ENCODE peak calls at places on chromosomes 11 and 22, in nine cellular contexts. K is CD8-positive, alpha-beta T cell; G is colonic mucosa; B is K562; Q is AG09309; N is choroid plexus epithelial cell; L is kidney; W is fibroblast of mammary gland; Y is GM12865. U is an unnamed sample.

GRCh38 chr11:119493712-119494111 is 70.7 kb upstream of the THY1 start:
- DNase-seq in Y (peak; percentile 33), N (peak; percentile 39), B (peak; percentile 70), K (no peak), G (peak; percentile 30), L (no peak), Q (no peak), W (no peak), U (no peak)

GRCh38 chr11:33658195-33658900 is 42.3 kb downstream of the C11orf91 start:
- DNase-seq in Q (no peak), B (no peak), Y (no peak), K (no peak), N (no peak), L (no peak), G (no peak), W (no peak), U (no peak)

GRCh38 chr22:23772315-23773246 is at the start of gene MMP11:
- DNase-seq in Y (peak; percentile 58), G (peak; percentile 81), Q (no peak), N (no peak), W (no peak), L (peak; percentile 91), K (no peak), B (peak; percentile 83), U (no peak)

GRCh38 chr11:12524865-12525264 is 147.5 kb downstream of the PARVA start:
- DNase-seq in B (no peak), L (no peak), Q (no peak), N (no peak), W (no peak), G (no peak), Y (no peak), K (no peak), U (no peak)

GRCh38 chr22:23110922-23111527 is 30.8 kb downstream of the RSPH14 start:
- DNase-seq in Y (no peak), Q (no peak), L (no peak), N (no peak), W (no peak), K (no peak), G (no peak), B (peak; percentile 60), U (no peak)

GRCh38 chr22:36722055-36722454 is 18.5 kb upstream of the CACNG2 start:
- DNase-seq in N (no peak), Q (no peak), K (no peak), B (no peak), W (no peak), Y (no peak), G (no peak), L (no peak), U (no peak)

GRCh38 chr11:65121447-65121864 is 478 bp downstream of the FAU start:
- DNase-seq in L (peak; percentile 70), G (no peak), B (peak; percentile 29), Q (no peak), N (no peak), W (no peak), K (no peak), Y (no peak), U (no peak)

GRCh38 chr11:11586465-11586864 is 35.3 kb downstream of the GALNT18 start:
- DNase-seq in Y (no peak), W (no peak), L (no peak), G (no peak), Q (no peak), B (no peak), K (no peak), N (no peak), U (no peak)

GRCh38 chr11:93000511-93001476 is 31.3 kb downstream of the MTNR1B start:
- DNase-seq in B (no peak), G (no peak), L (no peak), Q (peak; percentile 56), W (peak; percentile 79), K (no peak), N (peak; percentile 74), Y (no peak), U (no peak)

GRCh38 chr11:8065031-8065430 is 16.0 kb upstream of the TUB start:
- DNase-seq in K (no peak), W (no peak), L (no peak), N (no peak), G (no peak), B (no peak), Q (no peak), Y (no peak), U (no peak)

GRCh38 chr11:103596323-103596722 is 440.1 kb upstream of the DDI1 start:
- DNase-seq in K (no peak), B (no peak), N (no peak), G (no peak), W (no peak), Y (no peak), Q (no peak), L (no peak), U (no peak)

GRCh38 chr22:41256898-41257260 is 16.1 kb upstream of the CHADL start:
- DNase-seq in B (no peak), L (no peak), G (no peak), N (peak; percentile 94), Q (no peak), Y (no peak), K (no peak), W (no peak), U (no peak)

GRCh38 chr11:122981388-122982264 is at the start of gene BSX:
- DNase-seq in B (peak; percentile 75), Q (no peak), L (peak; percentile 80), G (peak; percentile 38), Y (peak; percentile 35), N (peak; percentile 48), W (peak; percentile 27), K (peak; percentile 25), U (no peak)

GRCh38 chr11:20156876-20157613 is 3.2 kb downstream of the DBX1 start:
- DNase-seq in N (no peak), Q (no peak), W (no peak), L (no peak), Y (peak; percentile 39), G (no peak), K (no peak), B (no peak), U (no peak)

GRCh38 chr11:15073361-15074205 is at the start of gene CALCB:
- DNase-seq in L (peak; percentile 82), B (no peak), K (no peak), G (no peak), Q (no peak), Y (no peak), N (no peak), W (peak; percentile 32), U (no peak)

GRCh38 chr11:79344765-79345164 is 96.1 kb downstream of the TENM4 start:
- DNase-seq in B (no peak), K (no peak), Q (no peak), N (no peak), L (no peak), Y (no peak), G (no peak), W (no peak), U (no peak)

GRCh38 chr11:68043349-68044144 is 4.7 kb downstream of the TCIRG1 start:
- DNase-seq in L (peak; percentile 80), Y (no peak), K (no peak), Q (no peak), W (peak; percentile 88), N (peak; percentile 93), B (peak; percentile 93), G (no peak), U (no peak)

GRCh38 chr11:118157186-118157895 is 4.7 kb upstream of the SCN4B start:
- DNase-seq in Q (no peak), G (no peak), L (no peak), K (no peak), B (no peak), Y (no peak), W (no peak), N (no peak), U (no peak)
- H3K4me3 ChIP-seq in Q (no peak overlapping the region), G (no peak overlapping the region), L (no peak overlapping the region), K (no peak overlapping the region), B (no peak overlapping the region), Y (no peak overlapping the region), W (no peak overlapping the region), N (no peak overlapping the region), U (no peak overlapping the region)

DNA sequence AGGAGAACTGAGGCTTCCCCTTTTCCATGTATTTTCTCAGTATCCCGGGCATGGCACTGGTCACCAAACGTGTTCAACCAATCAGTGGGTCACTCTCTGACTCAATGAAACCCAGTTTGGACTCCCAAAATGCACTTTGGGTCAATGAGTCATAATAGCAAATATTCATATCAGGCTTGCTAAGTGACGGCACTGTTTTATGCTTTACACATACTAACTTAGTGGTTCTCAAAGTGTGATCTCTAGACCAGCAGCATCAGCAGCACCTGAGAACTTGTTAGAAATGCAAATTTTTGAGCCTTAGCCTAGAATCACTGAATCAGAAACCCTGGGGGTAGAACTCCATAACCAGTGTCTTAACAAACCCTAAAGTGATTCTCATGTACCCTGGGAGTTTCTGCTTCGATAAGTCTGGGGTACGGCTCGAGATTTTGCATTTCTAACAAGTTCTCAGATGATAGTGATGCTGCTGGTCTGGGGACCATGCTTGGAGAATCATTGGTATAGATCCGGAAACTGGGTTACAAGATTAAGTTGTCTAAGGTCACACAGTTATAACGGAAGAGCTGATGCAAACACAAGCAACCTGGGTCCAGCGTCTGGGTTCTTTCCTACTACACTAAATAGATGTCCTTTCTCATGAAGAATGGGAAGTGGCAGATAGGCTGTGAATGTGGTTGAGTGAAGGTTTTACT is 35.6 kb downstream of the ETS1 start:
- DNase-seq in K (no peak), G (no peak), N (no peak), B (no peak), L (no peak), Q (no peak), Y (peak; percentile 98), W (peak; percentile 10), U (no peak)
- TF ChIP-seq CTCF in K (no peak), G (no peak), N (no peak), B (no peak), L (no peak), Q (no peak), Y (no peak), W (no peak), U (no peak)

DNA sequence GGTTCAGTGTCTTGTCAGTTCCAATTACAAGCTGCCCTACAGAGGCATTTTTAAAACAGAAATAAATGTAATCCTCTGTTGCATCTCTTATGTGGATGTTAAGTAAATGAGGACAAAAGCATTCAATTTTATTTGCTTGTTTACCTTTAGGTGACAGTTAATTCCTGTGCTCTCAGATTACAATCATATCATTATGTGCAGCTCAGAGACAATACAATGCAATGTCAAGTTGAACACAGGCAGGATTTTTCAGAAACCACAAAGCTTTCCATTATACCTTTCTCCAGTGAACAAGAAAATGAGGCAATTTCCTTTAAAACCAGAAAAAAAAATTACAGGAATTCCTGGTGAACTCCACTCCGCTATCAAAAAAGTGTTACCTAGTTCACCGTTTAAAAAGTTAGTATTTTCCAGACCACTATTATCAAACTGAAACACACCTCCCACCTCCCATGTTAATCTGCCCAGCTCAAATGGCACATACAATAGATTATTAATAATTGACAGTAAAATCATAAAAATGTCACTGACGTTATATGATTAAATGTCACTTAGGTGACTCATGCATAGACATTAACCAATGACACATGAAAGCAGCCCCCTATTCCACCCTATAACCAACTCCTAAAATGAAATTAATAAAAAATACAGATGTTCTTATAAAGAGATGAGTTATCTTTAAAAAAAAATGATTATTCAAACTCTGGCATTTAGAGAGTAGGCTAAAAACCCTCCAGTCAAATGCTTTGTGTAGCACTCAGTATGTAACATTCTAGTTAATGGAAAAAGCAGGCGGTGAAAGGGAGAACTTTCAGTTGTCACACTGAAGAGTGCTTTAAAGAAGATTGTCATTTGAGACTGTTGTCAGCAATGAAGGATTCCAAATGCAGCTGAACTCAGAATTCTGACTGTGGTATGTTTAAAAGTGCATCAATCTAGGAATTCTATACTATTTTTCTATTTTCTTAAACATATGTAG is 98.6 kb downstream of the MUC15 start:
- DNase-seq in Q (no peak), G (no peak), B (no peak), K (no peak), Y (no peak), L (no peak), N (no peak), W (no peak), U (no peak)
- H3K4me3 ChIP-seq in Q (no peak overlapping the region), G (no peak overlapping the region), B (no peak overlapping the region), K (no peak overlapping the region), Y (no peak overlapping the region), L (no peak overlapping the region), N (no peak overlapping the region), W (no peak overlapping the region), U (no peak overlapping the region)

GRCh38 chr11:5553347-5553746 is 5.0 kb upstream of the OR52H1 start:
- DNase-seq in W (peak; percentile 8), K (no peak), Q (no peak), B (no peak), N (peak; percentile 15), L (no peak), Y (no peak), G (no peak), U (no peak)
- TF ChIP-seq CTCF in W (no peak), K (no peak), Q (no peak), B (no peak), N (peak; percentile 26), L (no peak), Y (no peak), G (no peak), U (no peak)

U was measured in lower leg skin.